ENCODE peak calls at places on chromosomes 12 and 14, in ten cellular contexts. One of them, this sample, is unnamed.

GRCh38 chr12:54300267-54300731 is 516 bp downstream of the NFE2 start:
- ATAC-seq in CD8-positive, alpha-beta T cell: no peak
- ATAC-seq in body of pancreas: no peak
- ATAC-seq in heart right ventricle: no peak
- ATAC-seq in RWPE2: no peak
- ATAC-seq in upper lobe of left lung: peak
- ATAC-seq in gastrocnemius medialis: no peak
- ATAC-seq in HepG2: no peak
- ATAC-seq in aorta: no peak
- ATAC-seq in right cardiac atrium: no peak
- ATAC-seq in this sample: no peak

GRCh38 chr12:109154485-109155438 is 38.4 kb downstream of the ACACB start:
- ATAC-seq in CD8-positive, alpha-beta T cell: peak
- ATAC-seq in body of pancreas: peak
- ATAC-seq in heart right ventricle: peak
- ATAC-seq in RWPE2: peak
- ATAC-seq in upper lobe of left lung: peak
- ATAC-seq in gastrocnemius medialis: peak
- ATAC-seq in HepG2: peak
- ATAC-seq in aorta: peak
- ATAC-seq in right cardiac atrium: peak
- ATAC-seq in this sample: peak

GRCh38 chr14:36505193-36505815 is 14.7 kb downstream of the NKX2-1 start:
- ATAC-seq in CD8-positive, alpha-beta T cell: no peak
- ATAC-seq in body of pancreas: no peak
- ATAC-seq in heart right ventricle: no peak
- ATAC-seq in RWPE2: no peak
- ATAC-seq in upper lobe of left lung: peak
- ATAC-seq in gastrocnemius medialis: no peak
- ATAC-seq in HepG2: peak
- ATAC-seq in aorta: peak
- ATAC-seq in right cardiac atrium: no peak
- ATAC-seq in this sample: no peak

GRCh38 chr14:30349515-30349914 is 209.4 kb upstream of the G2E3 start:
- ATAC-seq in CD8-positive, alpha-beta T cell: no peak
- ATAC-seq in body of pancreas: no peak
- ATAC-seq in heart right ventricle: no peak
- ATAC-seq in RWPE2: no peak
- ATAC-seq in upper lobe of left lung: no peak
- ATAC-seq in gastrocnemius medialis: no peak
- ATAC-seq in HepG2: no peak
- ATAC-seq in aorta: no peak
- ATAC-seq in right cardiac atrium: no peak
- ATAC-seq in this sample: no peak

GRCh38 chr12:67222302-67222701 is 46.9 kb upstream of the CAND1 start:
- ATAC-seq in CD8-positive, alpha-beta T cell: no peak
- ATAC-seq in body of pancreas: no peak
- ATAC-seq in heart right ventricle: no peak
- ATAC-seq in RWPE2: peak
- ATAC-seq in upper lobe of left lung: no peak
- ATAC-seq in gastrocnemius medialis: no peak
- ATAC-seq in HepG2: peak
- ATAC-seq in aorta: no peak
- ATAC-seq in right cardiac atrium: no peak
- ATAC-seq in this sample: no peak

GRCh38 chr12:44804068-44804467 is 72.0 kb downstream of the NELL2 start:
- ATAC-seq in CD8-positive, alpha-beta T cell: peak
- ATAC-seq in body of pancreas: no peak
- ATAC-seq in heart right ventricle: no peak
- ATAC-seq in RWPE2: no peak
- ATAC-seq in upper lobe of left lung: no peak
- ATAC-seq in gastrocnemius medialis: no peak
- ATAC-seq in HepG2: no peak
- ATAC-seq in aorta: no peak
- ATAC-seq in right cardiac atrium: no peak
- ATAC-seq in this sample: no peak

GRCh38 chr12:13066459-13066858 is 22.3 kb downstream of the FAM234B start:
- ATAC-seq in CD8-positive, alpha-beta T cell: no peak
- ATAC-seq in body of pancreas: no peak
- ATAC-seq in heart right ventricle: no peak
- ATAC-seq in RWPE2: no peak
- ATAC-seq in upper lobe of left lung: no peak
- ATAC-seq in gastrocnemius medialis: no peak
- ATAC-seq in HepG2: no peak
- ATAC-seq in aorta: no peak
- ATAC-seq in right cardiac atrium: no peak
- ATAC-seq in this sample: no peak

GRCh38 chr12:113093409-113094101 is 37.0 kb downstream of the DTX1 start:
- ATAC-seq in CD8-positive, alpha-beta T cell: no peak
- ATAC-seq in body of pancreas: no peak
- ATAC-seq in heart right ventricle: no peak
- ATAC-seq in RWPE2: no peak
- ATAC-seq in upper lobe of left lung: no peak
- ATAC-seq in gastrocnemius medialis: no peak
- ATAC-seq in HepG2: no peak
- ATAC-seq in aorta: no peak
- ATAC-seq in right cardiac atrium: no peak
- ATAC-seq in this sample: no peak

GRCh38 chr12:62744551-62744950 is 190.4 kb downstream of the PPM1H start:
- ATAC-seq in CD8-positive, alpha-beta T cell: no peak
- ATAC-seq in body of pancreas: no peak
- ATAC-seq in heart right ventricle: peak
- ATAC-seq in RWPE2: no peak
- ATAC-seq in upper lobe of left lung: peak
- ATAC-seq in gastrocnemius medialis: no peak
- ATAC-seq in HepG2: no peak
- ATAC-seq in aorta: peak
- ATAC-seq in right cardiac atrium: peak
- ATAC-seq in this sample: no peak

GRCh38 chr14:68506021-68506644 is 286.7 kb downstream of the ZFP36L1 start:
- ATAC-seq in CD8-positive, alpha-beta T cell: no peak
- ATAC-seq in body of pancreas: no peak
- ATAC-seq in heart right ventricle: peak
- ATAC-seq in RWPE2: peak
- ATAC-seq in upper lobe of left lung: no peak
- ATAC-seq in gastrocnemius medialis: peak
- ATAC-seq in HepG2: no peak
- ATAC-seq in aorta: no peak
- ATAC-seq in right cardiac atrium: peak
- ATAC-seq in this sample: peak

GRCh38 chr12:47111392-47111778 is 31.6 kb upstream of the AMIGO2 start:
- ATAC-seq in CD8-positive, alpha-beta T cell: peak
- ATAC-seq in body of pancreas: no peak
- ATAC-seq in heart right ventricle: no peak
- ATAC-seq in RWPE2: no peak
- ATAC-seq in upper lobe of left lung: no peak
- ATAC-seq in gastrocnemius medialis: no peak
- ATAC-seq in HepG2: no peak
- ATAC-seq in aorta: no peak
- ATAC-seq in right cardiac atrium: no peak
- ATAC-seq in this sample: no peak

GRCh38 chr12:15011162-15011561 is 38.3 kb downstream of the PDE6H start:
- ATAC-seq in CD8-positive, alpha-beta T cell: no peak
- ATAC-seq in body of pancreas: no peak
- ATAC-seq in heart right ventricle: no peak
- ATAC-seq in RWPE2: no peak
- ATAC-seq in upper lobe of left lung: no peak
- ATAC-seq in gastrocnemius medialis: no peak
- ATAC-seq in HepG2: peak
- ATAC-seq in aorta: no peak
- ATAC-seq in right cardiac atrium: no peak
- ATAC-seq in this sample: no peak

GRCh38 chr14:91258021-91258618 is 13.6 kb upstream of the GPR68 start:
- ATAC-seq in CD8-positive, alpha-beta T cell: no peak
- ATAC-seq in body of pancreas: no peak
- ATAC-seq in heart right ventricle: peak
- ATAC-seq in RWPE2: peak
- ATAC-seq in upper lobe of left lung: peak
- ATAC-seq in gastrocnemius medialis: peak
- ATAC-seq in HepG2: no peak
- ATAC-seq in aorta: no peak
- ATAC-seq in right cardiac atrium: peak
- ATAC-seq in this sample: peak

GRCh38 chr12:288687-289086 is 26.1 kb upstream of the SLC6A13 start:
- ATAC-seq in CD8-positive, alpha-beta T cell: no peak
- ATAC-seq in body of pancreas: peak
- ATAC-seq in heart right ventricle: no peak
- ATAC-seq in RWPE2: no peak
- ATAC-seq in upper lobe of left lung: no peak
- ATAC-seq in gastrocnemius medialis: no peak
- ATAC-seq in HepG2: no peak
- ATAC-seq in aorta: no peak
- ATAC-seq in right cardiac atrium: peak
- ATAC-seq in this sample: no peak

GRCh38 chr14:56120091-56120632 is 2.0 kb downstream of the PELI2 start:
- ATAC-seq in CD8-positive, alpha-beta T cell: no peak
- ATAC-seq in body of pancreas: peak
- ATAC-seq in heart right ventricle: no peak
- ATAC-seq in RWPE2: no peak
- ATAC-seq in upper lobe of left lung: no peak
- ATAC-seq in gastrocnemius medialis: no peak
- ATAC-seq in HepG2: peak
- ATAC-seq in aorta: peak
- ATAC-seq in right cardiac atrium: peak
- ATAC-seq in this sample: no peak

GRCh38 chr14:87615822-87616679 is 376.9 kb downstream of the GALC start:
- ATAC-seq in CD8-positive, alpha-beta T cell: no peak
- ATAC-seq in body of pancreas: peak
- ATAC-seq in heart right ventricle: no peak
- ATAC-seq in RWPE2: peak
- ATAC-seq in upper lobe of left lung: peak
- ATAC-seq in gastrocnemius medialis: no peak
- ATAC-seq in HepG2: peak
- ATAC-seq in aorta: no peak
- ATAC-seq in right cardiac atrium: peak
- ATAC-seq in this sample: peak

GRCh38 chr12:121783771-121784170 is 9.7 kb downstream of the RHOF start:
- ATAC-seq in CD8-positive, alpha-beta T cell: no peak
- ATAC-seq in body of pancreas: no peak
- ATAC-seq in heart right ventricle: no peak
- ATAC-seq in RWPE2: no peak
- ATAC-seq in upper lobe of left lung: peak
- ATAC-seq in gastrocnemius medialis: no peak
- ATAC-seq in HepG2: no peak
- ATAC-seq in aorta: no peak
- ATAC-seq in right cardiac atrium: no peak
- ATAC-seq in this sample: no peak

GRCh38 chr14:66231823-66232222 is 254.3 kb upstream of the CCDC196 start:
- ATAC-seq in CD8-positive, alpha-beta T cell: no peak
- ATAC-seq in body of pancreas: no peak
- ATAC-seq in heart right ventricle: no peak
- ATAC-seq in RWPE2: no peak
- ATAC-seq in upper lobe of left lung: no peak
- ATAC-seq in gastrocnemius medialis: no peak
- ATAC-seq in HepG2: no peak
- ATAC-seq in aorta: no peak
- ATAC-seq in right cardiac atrium: no peak
- ATAC-seq in this sample: no peak

GRCh38 chr12:27331299-27331926 is 1.2 kb upstream of the BMAL2 start:
- ATAC-seq in CD8-positive, alpha-beta T cell: no peak
- ATAC-seq in body of pancreas: peak
- ATAC-seq in heart right ventricle: no peak
- ATAC-seq in RWPE2: peak
- ATAC-seq in upper lobe of left lung: peak
- ATAC-seq in gastrocnemius medialis: no peak
- ATAC-seq in HepG2: no peak
- ATAC-seq in aorta: peak
- ATAC-seq in right cardiac atrium: no peak
- ATAC-seq in this sample: peak

DNA sequence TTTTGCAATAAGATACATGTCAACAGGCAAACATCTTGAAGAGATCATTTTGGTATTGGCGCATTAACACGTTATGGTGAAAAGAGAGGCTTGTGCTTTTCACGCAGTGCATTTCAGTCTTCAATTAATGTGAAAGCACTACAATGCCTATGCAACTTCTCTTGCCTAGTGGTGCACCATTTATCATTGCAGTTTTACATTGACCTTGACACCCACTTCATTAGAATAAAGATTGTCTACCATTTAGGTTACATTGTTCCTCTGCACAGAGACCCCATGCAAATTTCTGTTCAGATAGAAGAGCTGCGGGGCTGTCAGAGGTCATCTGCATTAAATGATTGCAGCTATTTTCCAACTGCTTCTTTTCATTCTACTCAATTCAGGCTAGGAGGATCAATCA is 212.2 kb upstream of the NPAS3 start:
- ATAC-seq in CD8-positive, alpha-beta T cell: no peak
- ATAC-seq in body of pancreas: no peak
- ATAC-seq in heart right ventricle: no peak
- ATAC-seq in RWPE2: no peak
- ATAC-seq in upper lobe of left lung: no peak
- ATAC-seq in gastrocnemius medialis: no peak
- ATAC-seq in HepG2: no peak
- ATAC-seq in aorta: no peak
- ATAC-seq in right cardiac atrium: no peak
- ATAC-seq in this sample: no peak
- H3K27ac ChIP-seq in CD8-positive, alpha-beta T cell: no peak
- H3K27ac ChIP-seq in body of pancreas: no peak
- H3K27ac ChIP-seq in heart right ventricle: no peak
- H3K27ac ChIP-seq in RWPE2: no peak
- H3K27ac ChIP-seq in upper lobe of left lung: no peak
- H3K27ac ChIP-seq in gastrocnemius medialis: no peak
- H3K27ac ChIP-seq in HepG2: no peak
- H3K27ac ChIP-seq in aorta: no peak
- H3K27ac ChIP-seq in right cardiac atrium: no peak
- H3K27ac ChIP-seq in this sample: no peak

GRCh38 chr12:58727526-58727925 is 192.8 kb downstream of the LRIG3 start:
- ATAC-seq in CD8-positive, alpha-beta T cell: no peak
- ATAC-seq in body of pancreas: no peak
- ATAC-seq in heart right ventricle: no peak
- ATAC-seq in RWPE2: no peak
- ATAC-seq in upper lobe of left lung: no peak
- ATAC-seq in gastrocnemius medialis: no peak
- ATAC-seq in HepG2: no peak
- ATAC-seq in aorta: no peak
- ATAC-seq in right cardiac atrium: no peak
- ATAC-seq in this sample: no peak
- H3K27ac ChIP-seq in CD8-positive, alpha-beta T cell: no peak
- H3K27ac ChIP-seq in body of pancreas: no peak
- H3K27ac ChIP-seq in heart right ventricle: no peak
- H3K27ac ChIP-seq in RWPE2: no peak
- H3K27ac ChIP-seq in upper lobe of left lung: no peak
- H3K27ac ChIP-seq in gastrocnemius medialis: no peak
- H3K27ac ChIP-seq in HepG2: no peak
- H3K27ac ChIP-seq in aorta: no peak
- H3K27ac ChIP-seq in right cardiac atrium: no peak
- H3K27ac ChIP-seq in this sample: no peak

GRCh38 chr12:1992732-1993131 is 11.5 kb downstream of the DCP1B start:
- ATAC-seq in CD8-positive, alpha-beta T cell: no peak
- ATAC-seq in body of pancreas: no peak
- ATAC-seq in heart right ventricle: no peak
- ATAC-seq in RWPE2: no peak
- ATAC-seq in upper lobe of left lung: no peak
- ATAC-seq in gastrocnemius medialis: no peak
- ATAC-seq in HepG2: no peak
- ATAC-seq in aorta: no peak
- ATAC-seq in right cardiac atrium: no peak
- ATAC-seq in this sample: no peak
- H3K27ac ChIP-seq in CD8-positive, alpha-beta T cell: no peak
- H3K27ac ChIP-seq in body of pancreas: no peak
- H3K27ac ChIP-seq in heart right ventricle: no peak
- H3K27ac ChIP-seq in RWPE2: no peak
- H3K27ac ChIP-seq in upper lobe of left lung: peak
- H3K27ac ChIP-seq in gastrocnemius medialis: no peak
- H3K27ac ChIP-seq in HepG2: peak
- H3K27ac ChIP-seq in aorta: no peak
- H3K27ac ChIP-seq in right cardiac atrium: peak
- H3K27ac ChIP-seq in this sample: peak

GRCh38 chr12:131266591-131267467 is 313.1 kb downstream of the ADGRD1 start:
- ATAC-seq in CD8-positive, alpha-beta T cell: no peak
- ATAC-seq in body of pancreas: no peak
- ATAC-seq in heart right ventricle: no peak
- ATAC-seq in RWPE2: peak
- ATAC-seq in upper lobe of left lung: no peak
- ATAC-seq in gastrocnemius medialis: no peak
- ATAC-seq in HepG2: no peak
- ATAC-seq in aorta: no peak
- ATAC-seq in right cardiac atrium: no peak
- ATAC-seq in this sample: no peak
- H3K27ac ChIP-seq in CD8-positive, alpha-beta T cell: no peak
- H3K27ac ChIP-seq in body of pancreas: no peak
- H3K27ac ChIP-seq in heart right ventricle: no peak
- H3K27ac ChIP-seq in RWPE2: peak
- H3K27ac ChIP-seq in upper lobe of left lung: no peak
- H3K27ac ChIP-seq in gastrocnemius medialis: no peak
- H3K27ac ChIP-seq in HepG2: no peak
- H3K27ac ChIP-seq in aorta: no peak
- H3K27ac ChIP-seq in right cardiac atrium: no peak
- H3K27ac ChIP-seq in this sample: no peak